ENCODE peak calls at places on chromosomes 12 and 14, in eight cellular contexts. G is HFF-Myc, B is kidney epithelial cell, J is GM20000, Y is pancreas, A is type B pancreatic cell, C is right atrium auricular region, U is lower lobe of right lung. Q is an unnamed sample.
A peak's percentile ranks its signal among the peaks of the same experiment; 100 is the strongest.

GRCh38 chr12:6278439-6279255 is 31.8 kb upstream of the PLEKHG6 start:
- DNase-seq in G (no peak), B (no peak), J (peak; percentile 94), Y (peak; percentile 97), A (peak; percentile 95), C (peak; percentile 86), U (peak; percentile 92), Q (peak; percentile 96)

GRCh38 chr12:121400332-121401139 is 618 bp downstream of the RNF34 start:
- DNase-seq in G (no peak), B (no peak), J (peak; percentile 58), Y (peak; percentile 72), A (peak; percentile 70), C (peak; percentile 59), U (peak; percentile 63), Q (peak; percentile 85)

GRCh38 chr14:80428171-80428570 is 216.9 kb upstream of the DIO2 start:
- DNase-seq in G (no peak), B (no peak), J (no peak), Y (no peak), A (no peak), C (no peak), U (no peak), Q (no peak)

GRCh38 chr14:68695871-68696665 is 96.8 kb downstream of the ZFP36L1 start:
- DNase-seq in G (no peak), B (no peak), J (no peak), Y (no peak), A (no peak), C (no peak), U (no peak), Q (no peak)

GRCh38 chr12:131726-132465 is 65.3 kb downstream of the IQSEC3 start:
- DNase-seq in G (no peak), B (no peak), J (no peak), Y (no peak), A (no peak), C (no peak), U (no peak), Q (no peak)

GRCh38 chr12:77953515-77953914 is 122.8 kb downstream of the NAV3 start:
- DNase-seq in G (no peak), B (no peak), J (no peak), Y (no peak), A (no peak), C (no peak), U (no peak), Q (no peak)

GRCh38 chr12:42180990-42181611 is 36.4 kb upstream of the GXYLT1 start:
- DNase-seq in G (no peak), B (peak; percentile 12), J (no peak), Y (no peak), A (no peak), C (no peak), U (no peak), Q (no peak)

GRCh38 chr14:66476964-66477363 is 9.2 kb upstream of the CCDC196 start:
- DNase-seq in G (peak; percentile 47), B (no peak), J (no peak), Y (no peak), A (no peak), C (no peak), U (no peak), Q (no peak)

GRCh38 chr12:117981267-117981666 is 12.5 kb upstream of the KSR2 start:
- DNase-seq in G (no peak), B (no peak), J (no peak), Y (no peak), A (no peak), C (no peak), U (no peak), Q (no peak)

GRCh38 chr14:32635103-32635719 is 303.5 kb upstream of the NPAS3 start:
- DNase-seq in G (no peak), B (no peak), J (no peak), Y (no peak), A (no peak), C (no peak), U (no peak), Q (no peak)

GRCh38 chr14:75379246-75379929 is 48.4 kb upstream of the JDP2 start:
- DNase-seq in G (no peak), B (no peak), J (no peak), Y (no peak), A (no peak), C (no peak), U (no peak), Q (peak; percentile 60)

GRCh38 chr12:57607958-57608663 is 3.1 kb upstream of the ARHGEF25 start:
- DNase-seq in G (no peak), B (no peak), J (no peak), Y (no peak), A (no peak), C (no peak), U (no peak), Q (no peak)

GRCh38 chr14:99389171-99389826 is 91.4 kb downstream of the SETD3 start:
- DNase-seq in G (no peak), B (no peak), J (peak; percentile 67), Y (peak; percentile 84), A (no peak), C (no peak), U (peak; percentile 67), Q (peak; percentile 81)

GRCh38 chr12:32454866-32455265 is 55.5 kb downstream of the FGD4 start:
- DNase-seq in G (no peak), B (no peak), J (no peak), Y (no peak), A (no peak), C (no peak), U (no peak), Q (no peak)

GRCh38 chr14:26605602-26606001 is 7.8 kb upstream of the NOVA1 start:
- DNase-seq in G (no peak), B (no peak), J (no peak), Y (no peak), A (no peak), C (no peak), U (no peak), Q (no peak)

GRCh38 chr12:108457006-108457733 is 57.9 kb upstream of the FICD start:
- DNase-seq in G (peak; percentile 31), B (no peak), J (peak; percentile 72), Y (no peak), A (no peak), C (no peak), U (no peak), Q (no peak)
- TF ChIP-seq CTCF in G (peak; percentile 67), B (peak; percentile 69), J (peak; percentile 55), Y (peak; percentile 39), A (peak; percentile 84), C (peak; percentile 48), U (peak; percentile 76), Q (peak; percentile 76)

GRCh38 chr14:60512952-60513554 is 4.1 kb downstream of the SIX6 start:
- DNase-seq in G (no peak), B (no peak), J (no peak), Y (no peak), A (no peak), C (no peak), U (no peak), Q (no peak)

GRCh38 chr14:60510976-60511599 is 2.1 kb downstream of the SIX6 start:
- DNase-seq in G (no peak), B (no peak), J (no peak), Y (no peak), A (no peak), C (no peak), U (no peak), Q (no peak)

GRCh38 chr14:60515244-60515695 is 6.3 kb downstream of the SIX6 start:
- DNase-seq in G (no peak), B (no peak), J (no peak), Y (no peak), A (no peak), C (no peak), U (no peak), Q (no peak)

GRCh38 chr14:60514378-60515243 is 5.7 kb downstream of the SIX6 start:
- DNase-seq in G (no peak), B (no peak), J (peak; percentile 68), Y (peak; percentile 67), A (no peak), C (no peak), U (no peak), Q (peak; percentile 85)

DNA sequence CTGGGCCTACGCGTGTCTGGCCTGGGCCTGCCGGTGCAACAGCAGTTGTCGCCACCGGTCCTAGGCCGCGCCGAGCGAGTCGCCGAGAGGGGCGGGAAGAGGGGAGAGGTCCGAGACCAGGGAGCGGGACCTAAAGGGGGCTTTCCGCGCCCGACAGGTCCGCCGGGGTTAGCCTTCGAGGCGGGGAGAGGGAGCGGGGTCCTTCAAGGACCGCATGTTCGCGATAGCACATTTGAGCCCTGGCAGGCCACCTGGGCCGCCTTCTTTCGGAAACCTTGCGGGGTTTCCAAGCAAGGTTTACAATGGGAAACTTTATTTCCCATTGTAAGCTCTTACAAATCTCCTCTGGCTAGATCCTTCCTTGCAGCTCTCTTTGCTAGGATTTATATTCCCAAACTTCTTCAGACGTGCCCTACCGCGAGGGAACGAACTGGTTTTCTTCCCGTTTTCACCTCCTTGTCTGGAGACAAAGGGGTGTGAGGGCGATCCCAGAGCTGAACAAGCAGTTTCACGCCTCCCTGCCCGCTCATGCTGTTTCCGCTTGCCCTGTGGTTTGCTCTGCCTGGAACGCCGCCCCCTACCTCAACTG is 6.8 kb downstream of the SIX6 start:
- DNase-seq in G (no peak), B (no peak), J (no peak), Y (no peak), A (no peak), C (no peak), U (no peak), Q (no peak)
- TF ChIP-seq CTCF in G (no peak), B (no peak), J (no peak), Y (no peak), A (no peak), C (no peak), U (no peak), Q (no peak)

DNA sequence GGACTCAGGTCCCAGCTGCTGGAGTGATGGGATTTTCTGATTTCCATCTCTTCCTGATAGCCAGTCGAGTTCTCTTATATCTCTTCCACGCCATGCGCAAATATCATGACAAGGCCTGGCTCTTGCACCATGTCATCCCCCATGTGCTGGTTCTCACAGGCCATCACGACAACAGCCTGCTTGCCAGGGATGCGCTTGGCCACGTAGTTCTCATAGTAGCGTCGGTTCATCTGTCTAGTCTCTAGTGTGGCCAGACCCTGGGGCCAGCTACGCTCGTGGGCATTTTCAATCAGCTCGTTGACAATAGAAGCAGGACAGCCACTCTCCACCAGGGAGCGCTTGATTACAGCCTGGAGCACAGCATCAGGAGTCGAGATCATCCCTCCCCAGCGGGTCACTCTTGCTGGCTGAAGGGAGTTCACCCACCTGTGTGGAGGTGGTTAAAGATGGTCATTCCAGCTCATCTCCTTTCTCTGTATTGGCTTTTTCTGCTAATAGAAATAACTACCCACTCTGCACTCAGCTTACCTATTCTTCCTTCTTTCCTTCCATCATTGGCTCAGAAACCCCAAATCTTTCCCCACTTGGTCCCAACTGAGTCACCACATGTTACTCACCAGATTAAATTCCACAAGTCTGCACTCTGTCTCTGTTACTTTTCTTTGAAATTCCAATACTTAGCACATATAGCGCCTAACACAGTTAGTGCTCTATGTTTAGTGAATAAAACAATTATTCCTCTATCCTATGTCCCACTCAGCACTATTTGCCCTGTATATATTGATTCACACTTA is 15.2 kb downstream of the RNF41 start:
- DNase-seq in G (no peak), B (no peak), J (no peak), Y (no peak), A (no peak), C (no peak), U (no peak), Q (no peak)
- TF ChIP-seq CTCF in G (peak; percentile 75), B (peak; percentile 65), J (peak; percentile 56), Y (peak; percentile 29), A (peak; percentile 73), C (no peak), U (peak; percentile 54), Q (peak; percentile 59)

DNA sequence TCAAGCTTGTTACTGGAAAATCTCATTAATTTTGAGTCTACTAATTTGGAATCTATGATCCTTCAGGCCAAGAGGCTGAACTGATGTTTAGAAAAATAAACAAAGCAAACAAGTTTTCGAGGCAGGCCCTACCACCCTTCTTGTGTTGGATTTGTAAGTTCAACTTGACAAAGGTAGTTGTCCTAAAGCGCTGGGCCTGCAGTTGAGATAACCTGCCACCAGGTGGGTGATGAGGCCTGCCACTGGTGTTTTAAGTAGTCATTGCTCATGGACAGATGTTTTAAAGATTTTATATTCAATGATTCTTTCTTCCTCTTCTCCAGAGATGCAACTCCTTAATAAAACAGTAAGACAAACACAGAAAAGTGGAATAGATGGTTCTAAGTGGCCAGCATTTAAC is 19.4 kb downstream of the ACVRL1 start:
- DNase-seq in G (no peak), B (no peak), J (peak; percentile 45), Y (peak; percentile 70), A (no peak), C (no peak), U (no peak), Q (no peak)
- TF ChIP-seq CTCF in G (peak; percentile 44), B (peak; percentile 52), J (peak; percentile 22), Y (peak; percentile 48), A (peak; percentile 62), C (no peak), U (peak; percentile 56), Q (peak; percentile 27)

Q was measured in osteocyte.